ENCODE peak calls at places on chromosomes 2 and 18, in six cellular contexts. Z, U, P, Q, T and K are unnamed samples.

GRCh38 chr2:30185175-30185574 is 38.4 kb downstream of the YPEL5 start:
- DNase-seq in P (no peak), Z (peak), T (no peak), Q (no peak), U (no peak), K (no peak)

GRCh38 chr2:26922638-26923466 is 47.6 kb upstream of the MAPRE3 start:
- DNase-seq in P (no peak), U (peak), T (peak), Z (peak), Q (peak), K (no peak)

GRCh38 chr2:234044157-234044556 is 6.3 kb upstream of the SPP2 start:
- DNase-seq in T (no peak), P (no peak), Z (peak), U (no peak), Q (peak), K (no peak)

GRCh38 chr2:152405206-152406118 is 70.5 kb downstream of the FMNL2 start:
- DNase-seq in Q (no peak), P (no peak), T (no peak), Z (peak), U (no peak), K (no peak)

GRCh38 chr2:74573747-74574562 is 19.4 kb downstream of the DOK1 start:
- DNase-seq in U (no peak), P (no peak), T (peak), Q (no peak), Z (no peak), K (no peak)

GRCh38 chr2:234500394-234501006 is 3.6 kb upstream of the ARL4C start:
- DNase-seq in P (no peak), T (peak), U (no peak), Z (peak), Q (peak), K (no peak)

GRCh38 chr2:2769481-2770431 is 438.7 kb upstream of the MYT1L start:
- DNase-seq in Q (peak), P (no peak), U (no peak), T (no peak), Z (peak), K (peak)

GRCh38 chr2:241498115-241499070 is 10.0 kb downstream of the STK25 start:
- DNase-seq in U (no peak), P (no peak), Q (no peak), Z (no peak), T (no peak), K (no peak)

GRCh38 chr18:76479351-76480238 is 15.4 kb downstream of the ZNF516 start:
- DNase-seq in P (no peak), Q (no peak), T (no peak), U (no peak), Z (no peak), K (peak)

GRCh38 chr2:142596334-142597088 is 281.0 kb upstream of the KYNU start:
- DNase-seq in Q (no peak), U (no peak), T (no peak), Z (peak), P (no peak), K (no peak)

GRCh38 chr2:118627156-118627555 is 220.3 kb downstream of the EN1 start:
- DNase-seq in U (no peak), T (no peak), Q (no peak), Z (no peak), P (no peak), K (no peak)

GRCh38 chr2:20052229-20052871 is 922 bp upstream of the LAPTM4A start:
- DNase-seq in P (no peak), Z (peak), U (no peak), T (no peak), Q (peak), K (no peak)

GRCh38 chr2:57943271-57943670 is 103.3 kb upstream of the VRK2 start:
- DNase-seq in U (no peak), Q (peak), Z (peak), P (no peak), T (no peak), K (no peak)

GRCh38 chr18:50441518-50441917 is 66.7 kb downstream of the SKA1 start:
- DNase-seq in Q (no peak), U (no peak), Z (no peak), T (no peak), P (no peak), K (no peak)

GRCh38 chr18:36769172-36769571 is 59.6 kb downstream of the TPGS2 start:
- DNase-seq in Q (no peak), Z (no peak), P (no peak), U (no peak), T (no peak), K (no peak)

GRCh38 chr18:32300914-32301313 is 111.1 kb downstream of the MEP1B start:
- DNase-seq in Z (no peak), U (no peak), Q (peak), T (no peak), P (no peak), K (no peak)